ENCODE peak calls at places on chromosomes 13 and 19, in seven cellular contexts. T, Y, I, B, N, K and Q are unnamed samples.

GRCh38 chr19:47019431-47020041 is at the start of gene NPAS1:
- DNase-seq in K (peak), Y (no peak), B (no peak), N (no peak), T (no peak), I (no peak), Q (no peak)

GRCh38 chr13:40272776-40273139 is 393.7 kb downstream of the FOXO1 start:
- DNase-seq in I (peak), Y (no peak), N (no peak), K (no peak), B (no peak), T (no peak), Q (no peak)

GRCh38 chr13:39417131-39417530 is 185.9 kb downstream of the LHFPL6 start:
- DNase-seq in I (no peak), K (no peak), N (no peak), Y (peak), B (no peak), T (no peak), Q (no peak)

GRCh38 chr13:90485441-90485840 is 862.0 kb upstream of the MIR17HG start:
- DNase-seq in I (peak), K (no peak), T (no peak), Y (no peak), N (no peak), B (no peak), Q (no peak)

GRCh38 chr19:18663940-18664530 is 19.4 kb upstream of the CRTC1 start:
- DNase-seq in T (no peak), N (no peak), B (no peak), K (no peak), Y (no peak), I (no peak), Q (no peak)

GRCh38 chr13:71866173-71867091 is 572 bp downstream of the DACH1 start:
- DNase-seq in Y (peak), B (no peak), N (no peak), I (peak), T (peak), K (peak), Q (peak)

GRCh38 chr13:45121421-45121820 is 1.1 kb downstream of the GTF2F2 start:
- DNase-seq in N (no peak), Y (no peak), B (no peak), T (no peak), K (no peak), I (peak), Q (no peak)

GRCh38 chr19:13052447-13053232 is 50.0 kb downstream of the LYL1 start:
- DNase-seq in N (no peak), B (no peak), K (no peak), I (no peak), Y (no peak), T (no peak), Q (no peak)

GRCh38 chr13:113182046-113182445 is 23.6 kb downstream of the PROZ start:
- DNase-seq in I (no peak), T (no peak), K (no peak), Y (no peak), B (no peak), N (no peak), Q (no peak)

GRCh38 chr13:77511552-77511951 is 24.0 kb upstream of the SCEL start:
- DNase-seq in N (no peak), T (no peak), K (no peak), Y (no peak), I (no peak), B (no peak), Q (no peak)

GRCh38 chr13:112141643-112142400 is 74.9 kb downstream of the SOX1 start:
- DNase-seq in K (no peak), B (no peak), T (no peak), N (no peak), Y (no peak), I (no peak), Q (peak)

GRCh38 chr13:46160474-46161066 is 21.4 kb downstream of the LCP1 start:
- DNase-seq in I (peak), B (no peak), Y (peak), K (no peak), T (no peak), N (no peak), Q (no peak)

GRCh38 chr19:53942001-53942786 is 20.5 kb upstream of the CACNG8 start:
- DNase-seq in N (no peak), K (no peak), Y (no peak), B (no peak), T (no peak), I (no peak), Q (no peak)